ENCODE peak calls at places on chromosomes 5 and 9, in ten cellular contexts. Y, Z, P, H, L, M, C, X, K and F are unnamed samples.
A peak's percentile ranks its signal among the peaks of the same experiment; 100 is the strongest.

GRCh38 chr9:4287886-4288588 is 11.8 kb downstream of the GLIS3 start:
- DNase-seq in Y (no peak), Z (no peak), P (no peak), H (no peak), L (no peak), M (peak; percentile 42), C (no peak), X (no peak), K (no peak), F (no peak)

GRCh38 chr9:136137321-136138054 is 18.8 kb upstream of the TMEM250 start:
- DNase-seq in Y (no peak), Z (no peak), P (no peak), H (no peak), L (no peak), M (no peak), C (no peak), X (peak; percentile 78), K (no peak), F (no peak)

GRCh38 chr5:38528162-38528703 is 28.2 kb downstream of the LIFR start:
- DNase-seq in Y (no peak), Z (no peak), P (no peak), H (no peak), L (no peak), M (no peak), C (no peak), X (no peak), K (no peak), F (no peak)

GRCh38 chr5:108386345-108387061 is 4.6 kb upstream of the FBXL17 start:
- DNase-seq in Y (no peak), Z (no peak), P (no peak), H (no peak), L (no peak), M (peak; percentile 78), C (no peak), X (no peak), K (no peak), F (no peak)

GRCh38 chr9:70537084-70537483 is 122.6 kb upstream of the KLF9 start:
- DNase-seq in Y (no peak), Z (no peak), P (peak; percentile 17), H (no peak), L (no peak), M (no peak), C (no peak), X (no peak), K (no peak), F (no peak)

GRCh38 chr5:129963359-129963758 is 59.1 kb downstream of the CHSY3 start:
- DNase-seq in Y (peak; percentile 8), Z (no peak), P (no peak), H (no peak), L (no peak), M (peak; percentile 88), C (no peak), X (no peak), K (no peak), F (no peak)

GRCh38 chr5:173875189-173875588 is 13.0 kb upstream of the CPEB4 start:
- DNase-seq in Y (no peak), Z (no peak), P (no peak), H (no peak), L (no peak), M (no peak), C (no peak), X (no peak), K (no peak), F (no peak)

GRCh38 chr5:10563132-10563939 is 534 bp upstream of the ANKRD33B start:
- DNase-seq in Y (peak; percentile 66), Z (no peak), P (peak; percentile 78), H (peak; percentile 62), L (no peak), M (peak; percentile 75), C (peak; percentile 43), X (peak; percentile 50), K (no peak), F (no peak)

GRCh38 chr9:78314953-78315870 is 18.3 kb downstream of the PSAT1 start:
- DNase-seq in Y (no peak), Z (no peak), P (no peak), H (no peak), L (no peak), M (peak; percentile 49), C (no peak), X (no peak), K (no peak), F (no peak)

GRCh38 chr9:708556-709432 is 132.7 kb upstream of the DMRT1 start:
- DNase-seq in Y (no peak), Z (no peak), P (no peak), H (no peak), L (no peak), M (peak; percentile 49), C (no peak), X (no peak), K (no peak), F (no peak)

GRCh38 chr5:37435261-37435660 is 56.1 kb downstream of the WDR70 start:
- DNase-seq in Y (no peak), Z (no peak), P (no peak), H (no peak), L (no peak), M (peak; percentile 40), C (no peak), X (no peak), K (no peak), F (no peak)

GRCh38 chr9:125829743-125830142 is 82.6 kb downstream of the PBX3 start:
- DNase-seq in Y (no peak), Z (peak; percentile 54), P (peak; percentile 42), H (no peak), L (no peak), M (peak; percentile 55), C (peak; percentile 62), X (no peak), K (no peak), F (no peak)

GRCh38 chr9:128124873-128125574 is 2.5 kb downstream of the PTGES2 start:
- DNase-seq in Y (no peak), Z (peak; percentile 35), P (peak; percentile 87), H (peak; percentile 59), L (peak; percentile 56), M (peak; percentile 69), C (no peak), X (peak; percentile 54), K (peak; percentile 65), F (no peak)

GRCh38 chr5:147805030-147805454 is 22.5 kb upstream of the JAKMIP2 start:
- DNase-seq in Y (no peak), Z (no peak), P (peak; percentile 52), H (no peak), L (no peak), M (no peak), C (peak; percentile 56), X (no peak), K (peak; percentile 72), F (no peak)

GRCh38 chr9:35797311-35798109 is 6.1 kb downstream of the NPR2 start:
- DNase-seq in Y (no peak), Z (no peak), P (no peak), H (no peak), L (no peak), M (no peak), C (no peak), X (no peak), K (no peak), F (no peak)

GRCh38 chr5:80884851-80885697 is 75.1 kb upstream of the RASGRF2 start:
- DNase-seq in Y (no peak), Z (no peak), P (no peak), H (no peak), L (no peak), M (peak; percentile 9), C (no peak), X (no peak), K (no peak), F (no peak)
- H3K27ac ChIP-seq in Y (no peak overlapping the region), Z (no peak overlapping the region), P (no peak overlapping the region), H (no peak overlapping the region), L (no peak overlapping the region), M (no peak overlapping the region), C (no peak overlapping the region), X (no peak overlapping the region), K (no peak overlapping the region), F (no peak overlapping the region)

GRCh38 chr9:112786834-112787520 is 36.4 kb downstream of the SNX30 start:
- DNase-seq in Y (no peak), Z (no peak), P (no peak), H (no peak), L (no peak), M (no peak), C (no peak), X (no peak), K (no peak), F (no peak)
- H3K27ac ChIP-seq in Y (no peak overlapping the region), Z (no peak overlapping the region), P (no peak overlapping the region), H (no peak overlapping the region), L (no peak overlapping the region), M (no peak overlapping the region), C (no peak overlapping the region), X (no peak overlapping the region), K (no peak overlapping the region), F (no peak overlapping the region)

GRCh38 chr9:134670851-134671281 is 29.3 kb downstream of the COL5A1 start:
- DNase-seq in Y (no peak), Z (no peak), P (no peak), H (no peak), L (no peak), M (no peak), C (no peak), X (no peak), K (no peak), F (no peak)
- H3K27ac ChIP-seq in Y (peak overlapping the region; percentile 79), Z (no peak overlapping the region), P (no peak overlapping the region), H (no peak overlapping the region), L (no peak overlapping the region), M (peak overlapping the region; percentile 63), C (no peak overlapping the region), X (no peak overlapping the region), K (no peak overlapping the region), F (no peak overlapping the region)

DNA sequence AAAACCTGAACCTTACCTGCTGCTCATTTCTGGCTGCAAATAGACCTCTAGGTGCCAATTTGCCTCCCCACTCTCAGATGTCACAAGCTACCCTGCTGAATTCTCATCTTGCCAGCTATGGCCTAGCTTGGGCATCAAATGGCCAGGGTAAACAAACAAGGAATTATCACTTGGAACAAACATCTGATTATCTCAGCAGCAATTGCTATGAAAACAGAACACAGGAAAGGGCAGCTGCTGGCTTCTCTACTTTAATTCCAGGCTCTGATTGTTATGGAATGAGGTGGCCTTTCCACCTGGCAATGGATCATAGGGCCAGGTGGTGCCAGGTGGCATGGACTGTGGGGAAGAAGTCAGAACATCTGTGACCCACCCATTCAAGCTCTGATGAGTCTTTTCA is 505.1 kb downstream of the TLR4 start:
- DNase-seq in Y (no peak), Z (no peak), P (no peak), H (no peak), L (no peak), M (no peak), C (no peak), X (no peak), K (no peak), F (no peak)
- H3K27ac ChIP-seq in Y (no peak overlapping the region), Z (no peak overlapping the region), P (no peak overlapping the region), H (no peak overlapping the region), L (no peak overlapping the region), M (no peak overlapping the region), C (no peak overlapping the region), X (no peak overlapping the region), K (no peak overlapping the region), F (no peak overlapping the region)

GRCh38 chr5:33933723-33934544 is 2.3 kb upstream of the RXFP3 start:
- DNase-seq in Y (no peak), Z (peak; percentile 77), P (no peak), H (no peak), L (no peak), M (peak; percentile 35), C (no peak), X (no peak), K (no peak), F (no peak)
- H3K27ac ChIP-seq in Y (no peak overlapping the region), Z (peak overlapping the region; percentile 90), P (no peak overlapping the region), H (no peak overlapping the region), L (no peak overlapping the region), M (no peak overlapping the region), C (no peak overlapping the region), X (no peak overlapping the region), K (no peak overlapping the region), F (no peak overlapping the region)